ENCODE peak calls at places on chromosomes 13 and 19, in six cellular contexts. Y, V, U, E, K and S are unnamed samples.

GRCh38 chr19:19858751-19859150 is 6.9 kb upstream of the ZNF253 start:
- DNase-seq in E (no peak), V (no peak), Y (no peak), U (no peak), K (no peak), S (no peak)

GRCh38 chr19:38852231-38853044 is 2.7 kb upstream of the HNRNPL start:
- DNase-seq in E (no peak), U (peak), K (peak), Y (peak), V (peak), S (no peak)

GRCh38 chr19:32404939-32405430 is 585 bp upstream of the DPY19L3 start:
- DNase-seq in K (peak), V (no peak), U (peak), E (no peak), Y (no peak), S (no peak)

GRCh38 chr13:63696055-63696454 is 2280.4 kb upstream of the PCDH20 start:
- DNase-seq in U (no peak), Y (peak), V (no peak), K (no peak), E (no peak), S (no peak)

GRCh38 chr13:110563463-110563774 is 1.9 kb upstream of the RAB20 start:
- DNase-seq in E (no peak), Y (no peak), U (no peak), V (no peak), K (no peak), S (no peak)

GRCh38 chr13:39257642-39258041 is 219.4 kb downstream of the NHLRC3 start:
- DNase-seq in K (no peak), Y (no peak), U (no peak), E (no peak), V (no peak), S (no peak)

GRCh38 chr19:29834991-29835390 is 23.2 kb downstream of the CCNE1 start:
- DNase-seq in E (no peak), K (no peak), U (no peak), V (no peak), Y (no peak), S (no peak)

GRCh38 chr13:113162783-113163685 is 4.6 kb downstream of the PROZ start:
- DNase-seq in K (no peak), E (no peak), V (no peak), U (peak), Y (no peak), S (no peak)

GRCh38 chr19:37928527-37929286 is 21.7 kb downstream of the SIPA1L3 start:
- DNase-seq in K (no peak), Y (no peak), E (no peak), V (no peak), U (peak), S (no peak)

GRCh38 chr19:28543244-28543776 is 669.6 kb downstream of the UQCRFS1 start:
- DNase-seq in K (no peak), V (no peak), U (no peak), E (no peak), Y (no peak), S (no peak)

GRCh38 chr19:11387154-11388034 is 3.3 kb upstream of the EPOR start:
- DNase-seq in Y (no peak), U (no peak), V (no peak), E (no peak), K (no peak), S (no peak)

GRCh38 chr13:108213946-108214345 is 1.4 kb downstream of the LIG4 start:
- DNase-seq in K (no peak), V (peak), U (no peak), Y (no peak), E (no peak), S (no peak)

GRCh38 chr13:38348890-38349289 is 761 bp upstream of the UFM1 start:
- DNase-seq in V (peak), E (no peak), U (no peak), K (peak), Y (no peak), S (peak)

GRCh38 chr19:33358408-33358807 is 15.1 kb upstream of the CEBPG start:
- DNase-seq in E (no peak), Y (no peak), V (no peak), K (no peak), U (no peak), S (no peak)

GRCh38 chr19:17889609-17890214 is 18.0 kb downstream of the SLC5A5 start:
- DNase-seq in V (no peak), E (peak), K (no peak), Y (no peak), U (no peak), S (no peak)

GRCh38 chr19:17243854-17244617 is 1.7 kb downstream of the NR2F6 start:
- DNase-seq in K (no peak), Y (no peak), U (peak), E (no peak), V (peak), S (no peak)

GRCh38 chr13:36528105-36528504 is 95.8 kb downstream of the CCNA1 start:
- DNase-seq in K (no peak), E (no peak), U (no peak), V (no peak), Y (no peak), S (no peak)

GRCh38 chr19:11856568-11857264 is 8.2 kb downstream of the ZNF439 start:
- DNase-seq in U (no peak), Y (no peak), E (no peak), K (no peak), V (no peak), S (no peak)

GRCh38 chr13:24489721-24490120 is 22.9 kb downstream of the PARP4 start:
- DNase-seq in E (no peak), K (no peak), V (no peak), Y (no peak), U (no peak), S (no peak)

GRCh38 chr19:55600336-55601028 is 394 bp downstream of the ZNF524 start:
- DNase-seq in K (peak), U (no peak), Y (no peak), V (peak), E (peak), S (no peak)

GRCh38 chr13:110062777-110063442 is 244.0 kb downstream of the COL4A1 start:
- DNase-seq in V (no peak), K (no peak), U (no peak), E (no peak), Y (no peak), S (no peak)

GRCh38 chr13:98512774-98513327 is 64.1 kb downstream of the STK24 start:
- DNase-seq in E (no peak), K (no peak), V (no peak), U (no peak), Y (no peak), S (no peak)

GRCh38 chr13:33138441-33138840 is 122.2 kb downstream of the KL start:
- DNase-seq in Y (no peak), E (no peak), V (no peak), K (no peak), U (no peak), S (no peak)